ENCODE peak calls at places on chromosomes 7 and 10, in eight cellular contexts. O is kidney glomerular epithelial cell; D is stimulated activated CD8-positive, alpha-beta memory T cell treated with anti-CD3 and anti-CD28 coated beads, Interleukin-7, amount 100 ng/mL, for 1 hour; I is stimulated activated naive B cell treated with anti-CD40 and anti-IgM and Interleukin-4, amounts not matched to agents 10 μg/mL and 1 μg/mL and 100 μg/mL, for 72 hours; W is B cell; M is ecto neural progenitor cell; V is NCI-H1436; S is OCI-M1. R is an unnamed sample.

GRCh38 chr10:5975641-5976473 is 1.5 kb downstream of the IL15RA start:
- DNase-seq in V (no peak), D (no peak), W (peak), I (peak), S (peak), O (no peak), M (no peak), R (peak)

GRCh38 chr10:29353291-29353690 is 64.4 kb downstream of the LYZL1 start:
- DNase-seq in W (no peak), M (no peak), I (no peak), V (no peak), D (no peak), O (no peak), S (no peak), R (no peak)

GRCh38 chr10:121296856-121297255 is 301.4 kb downstream of the FGFR2 start:
- DNase-seq in S (no peak), W (no peak), M (no peak), I (no peak), D (no peak), O (no peak), V (no peak), R (no peak)

GRCh38 chr10:97025613-97026242 is 160.0 kb downstream of the SLIT1 start:
- DNase-seq in M (peak), I (peak), W (peak), O (no peak), D (no peak), V (peak), S (peak), R (peak)

GRCh38 chr7:27739301-27739913 is 555 bp upstream of the TAX1BP1 start:
- DNase-seq in O (peak), W (no peak), V (no peak), M (no peak), S (peak), D (peak), I (no peak), R (peak)

GRCh38 chr7:30240401-30240800 is 44.0 kb upstream of the ZNRF2 start:
- DNase-seq in W (no peak), S (peak), M (no peak), I (no peak), O (peak), V (no peak), D (no peak), R (no peak)

GRCh38 chr10:88731296-88731695 is 25.2 kb downstream of the LIPK start:
- DNase-seq in O (no peak), M (no peak), W (no peak), V (peak), I (no peak), S (peak), D (no peak), R (no peak)

GRCh38 chr10:61871487-61871886 is 30.0 kb upstream of the ARID5B start:
- DNase-seq in O (no peak), D (no peak), M (no peak), W (no peak), I (no peak), S (peak), V (no peak), R (no peak)

GRCh38 chr10:128958881-128959690 is 508.0 kb upstream of the MGMT start:
- DNase-seq in V (no peak), W (no peak), O (no peak), D (no peak), S (no peak), M (no peak), I (no peak), R (no peak)

R was measured in stimulated activated CD4-positive, alpha-beta T cell treated with anti-CD3 and anti-CD28 coated beads, Interleukin-15, amount 100 ng/mL, for 48 hours.